ENCODE peak calls at places on chromosomes 5 and 9, in six cellular contexts. One of them, this sample, is unnamed.

GRCh38 chr5:96172436-96172835 is 210.8 kb upstream of the ELL2 start:
- DNase-seq in DND-41: no peak
- DNase-seq in Peyer's patch: no peak
- DNase-seq in kidney: no peak
- DNase-seq in left ventricle myocardium inferior: no peak
- DNase-seq in HCT116: no peak
- DNase-seq in this sample: no peak

GRCh38 chr9:72292874-72293607 is 72.0 kb downstream of the ZFAND5 start:
- DNase-seq in kidney: no peak
- DNase-seq in HCT116: no peak
- DNase-seq in left ventricle myocardium inferior: no peak
- DNase-seq in DND-41: no peak
- DNase-seq in Peyer's patch: no peak
- DNase-seq in this sample: no peak

GRCh38 chr9:101586651-101587050 is 8.1 kb downstream of the PPP3R2 start:
- DNase-seq in HCT116: no peak
- DNase-seq in left ventricle myocardium inferior: no peak
- DNase-seq in Peyer's patch: no peak
- DNase-seq in DND-41: no peak
- DNase-seq in kidney: no peak
- DNase-seq in this sample: no peak

GRCh38 chr5:126523818-126524522 is 71.0 kb downstream of the ALDH7A1 start:
- DNase-seq in Peyer's patch: no peak
- DNase-seq in kidney: no peak
- DNase-seq in left ventricle myocardium inferior: no peak
- DNase-seq in HCT116: no peak
- DNase-seq in DND-41: no peak
- DNase-seq in this sample: no peak

GRCh38 chr5:257148-257547 is 14.3 kb upstream of the PDCD6 start:
- DNase-seq in HCT116: no peak
- DNase-seq in kidney: no peak
- DNase-seq in Peyer's patch: no peak
- DNase-seq in DND-41: no peak
- DNase-seq in left ventricle myocardium inferior: no peak
- DNase-seq in this sample: no peak

GRCh38 chr9:92607773-92608172 is 62.2 kb downstream of the IPPK start:
- DNase-seq in HCT116: no peak
- DNase-seq in DND-41: no peak
- DNase-seq in left ventricle myocardium inferior: no peak
- DNase-seq in Peyer's patch: no peak
- DNase-seq in kidney: no peak
- DNase-seq in this sample: no peak

GRCh38 chr9:31232485-31232884 is 1152.0 kb upstream of the ACO1 start:
- DNase-seq in left ventricle myocardium inferior: no peak
- DNase-seq in DND-41: no peak
- DNase-seq in HCT116: no peak
- DNase-seq in Peyer's patch: no peak
- DNase-seq in kidney: no peak
- DNase-seq in this sample: no peak

GRCh38 chr5:51389582-51390463 is 6.6 kb downstream of the ISL1 start:
- DNase-seq in Peyer's patch: no peak
- DNase-seq in left ventricle myocardium inferior: no peak
- DNase-seq in kidney: peak; percentile 63
- DNase-seq in HCT116: no peak
- DNase-seq in DND-41: no peak
- DNase-seq in this sample: no peak

GRCh38 chr5:142977363-142978051 is 207.3 kb downstream of the ARHGAP26 start:
- DNase-seq in DND-41: peak; percentile 81
- DNase-seq in HCT116: no peak
- DNase-seq in kidney: no peak
- DNase-seq in Peyer's patch: no peak
- DNase-seq in left ventricle myocardium inferior: no peak
- DNase-seq in this sample: no peak

GRCh38 chr9:106892632-106893031 is 29.7 kb downstream of the ZNF462 start:
- DNase-seq in HCT116: peak; percentile 89
- DNase-seq in DND-41: no peak
- DNase-seq in kidney: peak; percentile 86
- DNase-seq in left ventricle myocardium inferior: no peak
- DNase-seq in Peyer's patch: no peak
- DNase-seq in this sample: no peak

GRCh38 chr5:150516011-150516410 is 8.1 kb downstream of the NDST1 start:
- DNase-seq in HCT116: no peak
- DNase-seq in kidney: no peak
- DNase-seq in DND-41: no peak
- DNase-seq in left ventricle myocardium inferior: peak; percentile 56
- DNase-seq in Peyer's patch: no peak
- DNase-seq in this sample: no peak

GRCh38 chr5:176652136-176652535 is 4.9 kb downstream of the TSPAN17 start:
- DNase-seq in DND-41: no peak
- DNase-seq in left ventricle myocardium inferior: no peak
- DNase-seq in HCT116: no peak
- DNase-seq in kidney: no peak
- DNase-seq in Peyer's patch: no peak
- DNase-seq in this sample: no peak

GRCh38 chr5:36457511-36458260 is 148.7 kb upstream of the SLC1A3 start:
- DNase-seq in DND-41: no peak
- DNase-seq in Peyer's patch: no peak
- DNase-seq in HCT116: no peak
- DNase-seq in left ventricle myocardium inferior: no peak
- DNase-seq in kidney: no peak
- DNase-seq in this sample: no peak

GRCh38 chr5:23014817-23015216 is 161.7 kb upstream of the CDH12 start:
- DNase-seq in HCT116: no peak
- DNase-seq in kidney: no peak
- DNase-seq in DND-41: no peak
- DNase-seq in Peyer's patch: no peak
- DNase-seq in left ventricle myocardium inferior: no peak
- DNase-seq in this sample: no peak

GRCh38 chr5:43150075-43150474 is 29.4 kb downstream of the ZNF131 start:
- DNase-seq in left ventricle myocardium inferior: no peak
- DNase-seq in kidney: no peak
- DNase-seq in Peyer's patch: no peak
- DNase-seq in HCT116: no peak
- DNase-seq in DND-41: no peak
- DNase-seq in this sample: no peak

GRCh38 chr9:85610074-85610855 is 131.5 kb downstream of the AGTPBP1 start:
- DNase-seq in Peyer's patch: no peak
- DNase-seq in kidney: no peak
- DNase-seq in HCT116: peak; percentile 51
- DNase-seq in left ventricle myocardium inferior: no peak
- DNase-seq in DND-41: peak; percentile 53
- DNase-seq in this sample: no peak

GRCh38 chr5:134851307-134851923 is 5.6 kb downstream of the C5orf24 start:
- DNase-seq in Peyer's patch: no peak
- DNase-seq in kidney: no peak
- DNase-seq in left ventricle myocardium inferior: no peak
- DNase-seq in DND-41: no peak
- DNase-seq in HCT116: no peak
- DNase-seq in this sample: no peak

GRCh38 chr9:109868222-109868621 is 88.2 kb downstream of the PALM2AKAP2 start:
- DNase-seq in HCT116: no peak
- DNase-seq in kidney: no peak
- DNase-seq in DND-41: no peak
- DNase-seq in left ventricle myocardium inferior: no peak
- DNase-seq in Peyer's patch: no peak
- DNase-seq in this sample: no peak

GRCh38 chr5:50722223-50722622 is 55.8 kb downstream of the PARP8 start:
- DNase-seq in HCT116: no peak
- DNase-seq in kidney: no peak
- DNase-seq in left ventricle myocardium inferior: no peak
- DNase-seq in Peyer's patch: no peak
- DNase-seq in DND-41: no peak
- DNase-seq in this sample: no peak

GRCh38 chr5:97002983-97003382 is 67.1 kb downstream of the LNPEP start:
- DNase-seq in DND-41: no peak
- DNase-seq in HCT116: no peak
- DNase-seq in Peyer's patch: no peak
- DNase-seq in left ventricle myocardium inferior: no peak
- DNase-seq in kidney: no peak
- DNase-seq in this sample: no peak

GRCh38 chr9:2120926-2121689 is 106.0 kb downstream of the SMARCA2 start:
- DNase-seq in HCT116: peak; percentile 7
- DNase-seq in Peyer's patch: no peak
- DNase-seq in left ventricle myocardium inferior: no peak
- DNase-seq in DND-41: no peak
- DNase-seq in kidney: no peak
- DNase-seq in this sample: no peak

GRCh38 chr5:130323804-130324454 is 419.7 kb downstream of the CHSY3 start:
- DNase-seq in left ventricle myocardium inferior: no peak
- DNase-seq in kidney: no peak
- DNase-seq in DND-41: no peak
- DNase-seq in HCT116: no peak
- DNase-seq in Peyer's patch: no peak
- DNase-seq in this sample: no peak

DNA sequence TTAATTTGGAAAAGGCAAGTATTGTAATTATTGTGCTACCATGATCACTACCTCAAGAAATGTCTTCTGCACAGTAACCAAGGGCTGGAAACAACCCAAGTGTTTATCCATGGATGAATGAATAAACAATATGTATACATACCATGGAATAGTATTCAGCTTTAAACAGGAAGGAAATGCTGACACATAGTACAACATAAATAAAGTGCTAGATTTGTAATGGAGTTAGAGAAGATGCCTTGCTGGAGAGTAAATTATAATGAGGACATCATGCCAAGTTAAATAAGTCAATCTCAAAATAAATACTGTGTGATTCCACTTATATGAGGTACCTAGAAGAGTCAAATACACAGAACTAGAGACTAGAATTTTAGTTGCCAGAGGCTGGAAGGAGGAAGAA is 160.0 kb downstream of the CCDC192 start:
- DNase-seq in HCT116: no peak
- DNase-seq in left ventricle myocardium inferior: no peak
- DNase-seq in kidney: no peak
- DNase-seq in DND-41: no peak
- DNase-seq in Peyer's patch: no peak
- DNase-seq in this sample: no peak
- H3K4me1 ChIP-seq in HCT116: no peaks in the 10 kb centered on the region
- H3K4me1 ChIP-seq in left ventricle myocardium inferior: peaks cover 19% of the 10 kb centered on the region
- H3K4me1 ChIP-seq in kidney: no peaks in the 10 kb centered on the region
- H3K4me1 ChIP-seq in DND-41: no peaks in the 10 kb centered on the region
- H3K4me1 ChIP-seq in Peyer's patch: no peaks in the 10 kb centered on the region
- H3K4me1 ChIP-seq in this sample: no peaks in the 10 kb centered on the region

GRCh38 chr5:86768699-86769202 is 151.0 kb downstream of the COX7C start:
- DNase-seq in left ventricle myocardium inferior: no peak
- DNase-seq in Peyer's patch: no peak
- DNase-seq in kidney: no peak
- DNase-seq in HCT116: no peak
- DNase-seq in DND-41: no peak
- DNase-seq in this sample: no peak
- H3K27ac ChIP-seq in left ventricle myocardium inferior: no peak overlapping the region
- H3K27ac ChIP-seq in Peyer's patch: no peak overlapping the region
- H3K27ac ChIP-seq in kidney: no peak overlapping the region
- H3K27ac ChIP-seq in HCT116: no peak overlapping the region
- H3K27ac ChIP-seq in DND-41: no peak overlapping the region
- H3K27ac ChIP-seq in this sample: no peak overlapping the region

DNA sequence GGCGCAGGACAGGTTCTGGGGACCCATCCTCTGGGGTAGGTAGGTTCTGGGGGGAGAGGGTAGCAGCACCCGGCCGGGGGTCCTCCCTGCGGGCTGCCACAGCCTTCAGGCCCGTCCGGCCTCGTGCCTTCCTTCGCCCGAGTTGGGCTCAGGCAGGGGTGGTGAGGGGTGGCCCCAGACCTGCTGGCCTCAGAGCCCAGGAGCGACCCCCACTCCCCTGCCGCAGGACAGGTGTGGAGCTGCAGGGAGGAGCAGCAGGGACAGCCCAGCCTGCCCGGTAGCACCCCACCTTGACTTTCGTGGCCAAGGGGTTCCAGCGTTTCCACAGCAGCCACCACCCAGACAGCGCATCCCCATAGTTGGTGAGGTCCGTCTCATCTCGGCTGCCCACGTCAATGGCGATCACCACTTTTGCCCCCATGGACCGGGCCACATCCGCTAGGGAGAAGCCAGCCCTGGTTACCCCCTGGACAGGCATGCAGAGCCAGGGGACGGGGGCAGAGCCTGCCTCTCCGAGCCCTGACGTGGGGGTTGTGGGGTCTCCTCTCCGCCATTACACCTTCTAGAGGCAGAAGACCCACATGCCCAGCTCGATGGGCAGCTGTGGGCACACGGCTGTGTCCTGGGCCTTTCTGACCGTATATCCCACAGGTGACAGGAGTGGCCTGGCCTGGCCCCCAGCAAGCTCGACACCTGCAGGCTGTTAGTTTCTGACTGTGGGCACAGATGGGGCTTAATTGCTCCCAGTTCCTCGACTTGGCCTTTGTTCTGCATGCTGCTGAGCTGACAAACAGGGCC is 3.5 kb upstream of the NSMF start:
- DNase-seq in Peyer's patch: no peak
- DNase-seq in DND-41: no peak
- DNase-seq in left ventricle myocardium inferior: no peak
- DNase-seq in kidney: peak; percentile 77
- DNase-seq in HCT116: no peak
- DNase-seq in this sample: no peak
- H3K4me3 ChIP-seq in Peyer's patch: no peak overlapping the region
- H3K4me3 ChIP-seq in DND-41: peak overlapping the region; percentile 18
- H3K4me3 ChIP-seq in left ventricle myocardium inferior: no peak overlapping the region
- H3K4me3 ChIP-seq in kidney: no peak overlapping the region
- H3K4me3 ChIP-seq in HCT116: no peak overlapping the region
- H3K4me3 ChIP-seq in this sample: peak overlapping the region; percentile 52

GRCh38 chr5:173668245-173668800 is 51.9 kb upstream of the BOD1 start:
- DNase-seq in DND-41: no peak
- DNase-seq in Peyer's patch: no peak
- DNase-seq in left ventricle myocardium inferior: no peak
- DNase-seq in HCT116: no peak
- DNase-seq in kidney: no peak
- DNase-seq in this sample: no peak
- H3K4me1 ChIP-seq in DND-41: no peaks in the 10 kb centered on the region
- H3K4me1 ChIP-seq in Peyer's patch: no peaks in the 10 kb centered on the region
- H3K4me1 ChIP-seq in left ventricle myocardium inferior: peaks cover 26% of the 10 kb centered on the region
- H3K4me1 ChIP-seq in HCT116: no peaks in the 10 kb centered on the region
- H3K4me1 ChIP-seq in kidney: peaks cover 15% of the 10 kb centered on the region
- H3K4me1 ChIP-seq in this sample: no peaks in the 10 kb centered on the region

This sample was measured in naive thymus-derived CD4-positive, alpha-beta T cell.